ENCODE peak calls at places on chromosomes 6 and 20, in eight cellular contexts. P, W, I, L, F, C, Q and D are unnamed samples.

GRCh38 chr6:144335914-144336313 is 50.8 kb downstream of the UTRN start:
- DNase-seq in Q (no peak), W (no peak), P (no peak), I (no peak), F (no peak), L (peak; percentile 44), C (no peak), D (no peak)

GRCh38 chr6:89023591-89024441 is 56.7 kb upstream of the PNRC1 start:
- DNase-seq in Q (no peak), C (peak; percentile 83), L (no peak), W (no peak), I (no peak), P (peak; percentile 32), F (no peak), D (no peak)

GRCh38 chr6:69408886-69409285 is 387.9 kb downstream of the LMBRD1 start:
- DNase-seq in C (no peak), P (no peak), I (no peak), L (no peak), Q (no peak), W (no peak), F (no peak), D (no peak)

GRCh38 chr20:11128131-11128831 is 454.5 kb upstream of the JAG1 start:
- DNase-seq in P (peak; percentile 52), Q (no peak), F (no peak), L (no peak), C (no peak), W (no peak), I (no peak), D (no peak)

GRCh38 chr6:20069130-20069529 is 143.1 kb downstream of the MBOAT1 start:
- DNase-seq in Q (no peak), C (no peak), F (no peak), L (no peak), W (no peak), P (no peak), I (peak; percentile 100), D (no peak)

GRCh38 chr20:48740269-48740603 is 87.6 kb downstream of the PREX1 start:
- DNase-seq in F (no peak), P (no peak), W (no peak), Q (no peak), C (no peak), I (no peak), L (no peak), D (no peak)

GRCh38 chr20:62663484-62664315 is 21.4 kb downstream of the SLCO4A1 start:
- DNase-seq in F (no peak), W (no peak), C (no peak), I (no peak), P (no peak), Q (no peak), L (no peak), D (no peak)

GRCh38 chr6:163579111-163579879 is 164.8 kb downstream of the QKI start:
- DNase-seq in I (peak; percentile 64), Q (no peak), C (peak; percentile 56), W (no peak), P (no peak), L (no peak), F (no peak), D (no peak)

GRCh38 chr20:2751868-2752630 is 48.4 kb downstream of the CPXM1 start:
- DNase-seq in F (no peak), C (peak; percentile 73), W (no peak), L (no peak), Q (no peak), P (peak; percentile 13), I (peak; percentile 76), D (peak; percentile 46)

GRCh38 chr6:21886601-21887091 is 293.1 kb downstream of the SOX4 start:
- DNase-seq in F (no peak), L (no peak), I (peak; percentile 36), C (no peak), Q (no peak), P (peak; percentile 57), W (no peak), D (no peak)

GRCh38 chr20:58497911-58498310 is 17.3 kb downstream of the APCDD1L start:
- DNase-seq in F (no peak), L (no peak), C (no peak), P (no peak), W (no peak), I (no peak), Q (no peak), D (no peak)

GRCh38 chr6:26556263-26557070 is 18.3 kb downstream of the HMGN4 start:
- DNase-seq in L (peak; percentile 60), C (peak; percentile 73), Q (peak; percentile 87), I (peak; percentile 98), P (peak; percentile 94), W (no peak), F (peak; percentile 95), D (peak; percentile 81)

GRCh38 chr20:5001174-5002076 is at the start of gene SLC23A2:
- DNase-seq in I (peak; percentile 70), Q (peak; percentile 5), P (peak; percentile 26), C (peak; percentile 84), W (peak; percentile 22), L (peak; percentile 62), F (peak; percentile 63), D (peak; percentile 66)

GRCh38 chr20:18504479-18505060 is 3.2 kb upstream of the SEC23B start:
- DNase-seq in I (peak; percentile 82), P (peak; percentile 14), W (no peak), Q (no peak), C (peak; percentile 81), F (no peak), L (no peak), D (no peak)

GRCh38 chr6:92011681-92012245 is 1407.6 kb downstream of the EPHA7 start:
- DNase-seq in L (no peak), I (no peak), W (no peak), P (no peak), F (no peak), Q (no peak), C (peak; percentile 16), D (no peak)

GRCh38 chr20:1818895-1819294 is 76.3 kb upstream of the SIRPA start:
- DNase-seq in L (no peak), F (no peak), C (no peak), W (no peak), I (no peak), P (no peak), Q (no peak), D (no peak)

GRCh38 chr6:19803331-19804330 is 33.5 kb upstream of the ID4 start:
- DNase-seq in P (peak; percentile 41), L (no peak), F (peak; percentile 78), W (no peak), Q (no peak), C (no peak), I (peak; percentile 73), D (no peak)

GRCh38 chr20:43387737-43388136 is 70.0 kb upstream of the SRSF6 start:
- DNase-seq in L (no peak), I (no peak), P (no peak), C (no peak), Q (no peak), W (no peak), F (peak; percentile 16), D (no peak)

GRCh38 chr6:39769012-39769411 is 23.2 kb upstream of the DAAM2 start:
- DNase-seq in Q (no peak), W (no peak), P (no peak), L (no peak), F (no peak), I (no peak), C (no peak), D (no peak)

GRCh38 chr6:43669050-43669921 is 18.3 kb downstream of the MRPS18A start:
- DNase-seq in I (no peak), F (no peak), C (peak; percentile 94), P (no peak), W (no peak), Q (no peak), L (no peak), D (peak; percentile 83)

GRCh38 chr6:100344761-100345160 is 120.0 kb downstream of the SIM1 start:
- DNase-seq in C (no peak), I (no peak), W (no peak), P (peak; percentile 59), F (no peak), Q (no peak), L (no peak), D (peak; percentile 6)

GRCh38 chr6:105810105-105810921 is 275.8 kb upstream of the PRDM1 start:
- DNase-seq in L (no peak), I (peak; percentile 52), F (peak; percentile 88), P (peak; percentile 88), Q (peak; percentile 89), C (peak; percentile 54), W (peak; percentile 49), D (peak; percentile 48)